ENCODE peak calls at places on chromosomes 12 and 14, in nine cellular contexts. One of them, this sample, is unnamed.
A peak's percentile ranks its signal among the peaks of the same experiment; 100 is the strongest.

GRCh38 chr12:27870939-27871338 is 90.9 kb upstream of the MANSC4 start:
- DNase-seq in A673: no peak
- DNase-seq in CD8-positive, alpha-beta T cell: no peak
- DNase-seq in ovary: no peak
- DNase-seq in endothelial cell of umbilical vein: no peak
- DNase-seq in testis: no peak
- DNase-seq in lower lobe of right lung: no peak
- DNase-seq in GM23248: peak; percentile 61
- DNase-seq in Panc1: no peak
- DNase-seq in this sample: no peak

GRCh38 chr14:96038558-96038919 is 623 bp upstream of the C14orf132 start:
- DNase-seq in A673: peak; percentile 6
- DNase-seq in endothelial cell of umbilical vein: peak; percentile 3
- DNase-seq in testis: no peak
- DNase-seq in CD8-positive, alpha-beta T cell: no peak
- DNase-seq in lower lobe of right lung: no peak
- DNase-seq in GM23248: no peak
- DNase-seq in ovary: no peak
- DNase-seq in Panc1: no peak
- DNase-seq in this sample: no peak

GRCh38 chr12:12819752-12820311 is 6.7 kb downstream of the DDX47 start:
- DNase-seq in ovary: no peak
- DNase-seq in testis: no peak
- DNase-seq in Panc1: no peak
- DNase-seq in GM23248: peak; percentile 95
- DNase-seq in CD8-positive, alpha-beta T cell: no peak
- DNase-seq in A673: no peak
- DNase-seq in lower lobe of right lung: no peak
- DNase-seq in endothelial cell of umbilical vein: peak; percentile 85
- DNase-seq in this sample: no peak

GRCh38 chr12:53219116-53219955 is 12.3 kb upstream of the ITGB7 start:
- DNase-seq in endothelial cell of umbilical vein: peak; percentile 58
- DNase-seq in ovary: no peak
- DNase-seq in CD8-positive, alpha-beta T cell: peak; percentile 73
- DNase-seq in Panc1: no peak
- DNase-seq in testis: no peak
- DNase-seq in GM23248: peak; percentile 84
- DNase-seq in A673: peak; percentile 41
- DNase-seq in lower lobe of right lung: peak; percentile 60
- DNase-seq in this sample: no peak

GRCh38 chr12:113086249-113087164 is 30.0 kb downstream of the DTX1 start:
- DNase-seq in lower lobe of right lung: no peak
- DNase-seq in Panc1: no peak
- DNase-seq in GM23248: no peak
- DNase-seq in CD8-positive, alpha-beta T cell: peak; percentile 60
- DNase-seq in A673: no peak
- DNase-seq in testis: peak; percentile 43
- DNase-seq in ovary: no peak
- DNase-seq in endothelial cell of umbilical vein: no peak
- DNase-seq in this sample: no peak

GRCh38 chr14:25003537-25003936 is 46.4 kb downstream of the STXBP6 start:
- DNase-seq in ovary: no peak
- DNase-seq in Panc1: no peak
- DNase-seq in A673: peak; percentile 70
- DNase-seq in CD8-positive, alpha-beta T cell: no peak
- DNase-seq in testis: no peak
- DNase-seq in lower lobe of right lung: no peak
- DNase-seq in GM23248: peak; percentile 80
- DNase-seq in endothelial cell of umbilical vein: no peak
- DNase-seq in this sample: no peak

GRCh38 chr12:88753074-88753473 is 172.8 kb upstream of the KITLG start:
- DNase-seq in endothelial cell of umbilical vein: peak; percentile 76
- DNase-seq in testis: no peak
- DNase-seq in ovary: no peak
- DNase-seq in Panc1: no peak
- DNase-seq in lower lobe of right lung: no peak
- DNase-seq in GM23248: peak; percentile 78
- DNase-seq in A673: no peak
- DNase-seq in CD8-positive, alpha-beta T cell: no peak
- DNase-seq in this sample: no peak

GRCh38 chr14:73887116-73887490 is 444 bp downstream of the ZNF410 start:
- DNase-seq in GM23248: peak; percentile 64
- DNase-seq in testis: peak; percentile 56
- DNase-seq in endothelial cell of umbilical vein: peak; percentile 60
- DNase-seq in A673: no peak
- DNase-seq in lower lobe of right lung: no peak
- DNase-seq in ovary: no peak
- DNase-seq in Panc1: no peak
- DNase-seq in CD8-positive, alpha-beta T cell: no peak
- DNase-seq in this sample: no peak

GRCh38 chr14:105153331-105153731 is 15.2 kb downstream of the JAG2 start:
- DNase-seq in ovary: no peak
- DNase-seq in testis: no peak
- DNase-seq in endothelial cell of umbilical vein: no peak
- DNase-seq in A673: no peak
- DNase-seq in GM23248: peak; percentile 21
- DNase-seq in Panc1: no peak
- DNase-seq in CD8-positive, alpha-beta T cell: no peak
- DNase-seq in lower lobe of right lung: no peak
- DNase-seq in this sample: peak; percentile 81

GRCh38 chr12:53344487-53344823 is 8.3 kb upstream of the SP7 start:
- DNase-seq in testis: no peak
- DNase-seq in ovary: no peak
- DNase-seq in Panc1: no peak
- DNase-seq in CD8-positive, alpha-beta T cell: no peak
- DNase-seq in lower lobe of right lung: no peak
- DNase-seq in GM23248: no peak
- DNase-seq in endothelial cell of umbilical vein: no peak
- DNase-seq in A673: no peak
- DNase-seq in this sample: no peak

GRCh38 chr14:75702606-75703261 is 41.7 kb downstream of the TTLL5 start:
- DNase-seq in A673: no peak
- DNase-seq in Panc1: no peak
- DNase-seq in testis: no peak
- DNase-seq in CD8-positive, alpha-beta T cell: no peak
- DNase-seq in endothelial cell of umbilical vein: no peak
- DNase-seq in lower lobe of right lung: no peak
- DNase-seq in GM23248: peak; percentile 33
- DNase-seq in ovary: no peak
- DNase-seq in this sample: no peak

GRCh38 chr14:99023371-99023770 is 248.6 kb downstream of the BCL11B start:
- DNase-seq in lower lobe of right lung: no peak
- DNase-seq in ovary: no peak
- DNase-seq in A673: no peak
- DNase-seq in testis: no peak
- DNase-seq in GM23248: no peak
- DNase-seq in Panc1: no peak
- DNase-seq in endothelial cell of umbilical vein: no peak
- DNase-seq in CD8-positive, alpha-beta T cell: no peak
- DNase-seq in this sample: no peak
- H3K9me3 ChIP-seq in lower lobe of right lung: no peaks in the 10 kb centered on the region
- H3K9me3 ChIP-seq in ovary: no peaks in the 10 kb centered on the region
- H3K9me3 ChIP-seq in A673: no peaks in the 10 kb centered on the region
- H3K9me3 ChIP-seq in testis: no peaks in the 10 kb centered on the region
- H3K9me3 ChIP-seq in GM23248: no peaks in the 10 kb centered on the region
- H3K9me3 ChIP-seq in Panc1: no peaks in the 10 kb centered on the region
- H3K9me3 ChIP-seq in endothelial cell of umbilical vein: peaks cover 7% of the 10 kb centered on the region
- H3K9me3 ChIP-seq in CD8-positive, alpha-beta T cell: no peaks in the 10 kb centered on the region
- H3K9me3 ChIP-seq in this sample: no peaks in the 10 kb centered on the region

GRCh38 chr12:116717466-116718457 is 20.1 kb downstream of the SPRING1 start:
- DNase-seq in Panc1: no peak
- DNase-seq in lower lobe of right lung: peak; percentile 55
- DNase-seq in ovary: peak; percentile 51
- DNase-seq in endothelial cell of umbilical vein: no peak
- DNase-seq in GM23248: peak; percentile 74
- DNase-seq in A673: no peak
- DNase-seq in testis: peak; percentile 50
- DNase-seq in CD8-positive, alpha-beta T cell: no peak
- DNase-seq in this sample: no peak

GRCh38 chr12:116719661-116720060 is 18.2 kb downstream of the SPRING1 start:
- DNase-seq in testis: no peak
- DNase-seq in lower lobe of right lung: no peak
- DNase-seq in endothelial cell of umbilical vein: no peak
- DNase-seq in A673: no peak
- DNase-seq in ovary: no peak
- DNase-seq in CD8-positive, alpha-beta T cell: no peak
- DNase-seq in GM23248: no peak
- DNase-seq in Panc1: no peak
- DNase-seq in this sample: no peak

GRCh38 chr12:116720129-116720528 is 17.7 kb downstream of the SPRING1 start:
- DNase-seq in GM23248: no peak
- DNase-seq in Panc1: no peak
- DNase-seq in testis: no peak
- DNase-seq in endothelial cell of umbilical vein: no peak
- DNase-seq in A673: no peak
- DNase-seq in CD8-positive, alpha-beta T cell: no peak
- DNase-seq in ovary: no peak
- DNase-seq in lower lobe of right lung: no peak
- DNase-seq in this sample: no peak

GRCh38 chr12:116722245-116722644 is 15.6 kb downstream of the SPRING1 start:
- DNase-seq in endothelial cell of umbilical vein: no peak
- DNase-seq in A673: no peak
- DNase-seq in lower lobe of right lung: no peak
- DNase-seq in GM23248: no peak
- DNase-seq in ovary: no peak
- DNase-seq in testis: no peak
- DNase-seq in CD8-positive, alpha-beta T cell: no peak
- DNase-seq in Panc1: no peak
- DNase-seq in this sample: no peak

GRCh38 chr12:116718578-116719454 is 19.1 kb downstream of the SPRING1 start:
- DNase-seq in lower lobe of right lung: no peak
- DNase-seq in endothelial cell of umbilical vein: peak; percentile 75
- DNase-seq in testis: no peak
- DNase-seq in ovary: no peak
- DNase-seq in GM23248: peak; percentile 59
- DNase-seq in CD8-positive, alpha-beta T cell: no peak
- DNase-seq in A673: peak; percentile 69
- DNase-seq in Panc1: no peak
- DNase-seq in this sample: no peak
- H3K27ac ChIP-seq in lower lobe of right lung: peak overlapping the region; percentile 28
- H3K27ac ChIP-seq in endothelial cell of umbilical vein: peak overlapping the region; percentile 66
- H3K27ac ChIP-seq in testis: no peak overlapping the region
- H3K27ac ChIP-seq in ovary: no peak overlapping the region
- H3K27ac ChIP-seq in GM23248: peak overlapping the region; percentile 41
- H3K27ac ChIP-seq in CD8-positive, alpha-beta T cell: no peak overlapping the region
- H3K27ac ChIP-seq in A673: peak overlapping the region; percentile 13
- H3K27ac ChIP-seq in Panc1: no peak overlapping the region
- H3K27ac ChIP-seq in this sample: peak overlapping the region; percentile 35

DNA sequence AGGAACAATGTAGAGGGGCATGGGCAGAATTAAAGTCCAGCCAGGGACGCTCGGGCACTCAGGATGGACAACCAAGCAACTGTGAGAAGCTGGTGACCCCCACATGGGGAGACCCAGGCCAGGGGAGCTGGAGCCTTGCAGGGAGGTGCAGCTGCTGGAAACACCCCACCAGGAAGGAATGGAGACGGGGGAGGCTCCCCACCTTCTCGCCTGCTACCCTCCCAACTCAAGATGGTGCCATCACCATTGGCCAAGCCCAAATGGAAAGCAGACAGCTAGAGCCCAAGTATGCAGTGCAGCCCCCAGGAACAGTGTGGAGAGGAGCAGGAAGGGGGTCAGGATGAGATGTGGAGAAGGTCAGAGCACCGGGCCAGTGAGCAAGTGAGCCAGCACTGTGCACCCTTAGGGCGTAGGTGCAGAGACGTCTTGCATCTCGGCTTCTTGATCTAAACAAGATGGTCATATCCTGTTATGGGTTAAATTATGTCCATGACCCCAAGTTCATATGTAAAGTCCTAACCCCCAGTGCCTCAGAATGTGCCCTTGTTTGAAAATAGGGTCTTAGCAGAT is 159.5 kb downstream of the RIMBP2 start:
- DNase-seq in testis: no peak
- DNase-seq in lower lobe of right lung: no peak
- DNase-seq in endothelial cell of umbilical vein: no peak
- DNase-seq in ovary: no peak
- DNase-seq in GM23248: no peak
- DNase-seq in Panc1: no peak
- DNase-seq in CD8-positive, alpha-beta T cell: no peak
- DNase-seq in A673: no peak
- DNase-seq in this sample: no peak
- H3K9me3 ChIP-seq in testis: no peaks in the 10 kb centered on the region
- H3K9me3 ChIP-seq in lower lobe of right lung: peaks cover 3% of the 10 kb centered on the region
- H3K9me3 ChIP-seq in endothelial cell of umbilical vein: peaks cover 2% of the 10 kb centered on the region
- H3K9me3 ChIP-seq in ovary: no peaks in the 10 kb centered on the region
- H3K9me3 ChIP-seq in GM23248: no peaks in the 10 kb centered on the region
- H3K9me3 ChIP-seq in Panc1: no peaks in the 10 kb centered on the region
- H3K9me3 ChIP-seq in CD8-positive, alpha-beta T cell: no peaks in the 10 kb centered on the region
- H3K9me3 ChIP-seq in A673: no peaks in the 10 kb centered on the region
- H3K9me3 ChIP-seq in this sample: no peaks in the 10 kb centered on the region

GRCh38 chr14:33802737-33803136 is 148.1 kb downstream of the EGLN3 start:
- DNase-seq in Panc1: no peak
- DNase-seq in endothelial cell of umbilical vein: no peak
- DNase-seq in GM23248: no peak
- DNase-seq in ovary: no peak
- DNase-seq in A673: no peak
- DNase-seq in CD8-positive, alpha-beta T cell: no peak
- DNase-seq in testis: no peak
- DNase-seq in lower lobe of right lung: no peak
- DNase-seq in this sample: no peak

GRCh38 chr14:33796356-33796755 is 154.5 kb downstream of the EGLN3 start:
- DNase-seq in endothelial cell of umbilical vein: no peak
- DNase-seq in lower lobe of right lung: no peak
- DNase-seq in ovary: no peak
- DNase-seq in GM23248: peak; percentile 69
- DNase-seq in A673: no peak
- DNase-seq in CD8-positive, alpha-beta T cell: no peak
- DNase-seq in testis: no peak
- DNase-seq in Panc1: no peak
- DNase-seq in this sample: no peak

GRCh38 chr14:33799705-33800269 is 151.1 kb downstream of the EGLN3 start:
- DNase-seq in GM23248: peak; percentile 55
- DNase-seq in A673: no peak
- DNase-seq in ovary: no peak
- DNase-seq in endothelial cell of umbilical vein: peak; percentile 16
- DNase-seq in lower lobe of right lung: peak; percentile 45
- DNase-seq in Panc1: no peak
- DNase-seq in CD8-positive, alpha-beta T cell: no peak
- DNase-seq in testis: no peak
- DNase-seq in this sample: peak; percentile 77

GRCh38 chr14:33805593-33805992 is 145.3 kb downstream of the EGLN3 start:
- DNase-seq in GM23248: no peak
- DNase-seq in ovary: no peak
- DNase-seq in Panc1: no peak
- DNase-seq in endothelial cell of umbilical vein: no peak
- DNase-seq in testis: no peak
- DNase-seq in lower lobe of right lung: no peak
- DNase-seq in CD8-positive, alpha-beta T cell: no peak
- DNase-seq in A673: no peak
- DNase-seq in this sample: no peak

DNA sequence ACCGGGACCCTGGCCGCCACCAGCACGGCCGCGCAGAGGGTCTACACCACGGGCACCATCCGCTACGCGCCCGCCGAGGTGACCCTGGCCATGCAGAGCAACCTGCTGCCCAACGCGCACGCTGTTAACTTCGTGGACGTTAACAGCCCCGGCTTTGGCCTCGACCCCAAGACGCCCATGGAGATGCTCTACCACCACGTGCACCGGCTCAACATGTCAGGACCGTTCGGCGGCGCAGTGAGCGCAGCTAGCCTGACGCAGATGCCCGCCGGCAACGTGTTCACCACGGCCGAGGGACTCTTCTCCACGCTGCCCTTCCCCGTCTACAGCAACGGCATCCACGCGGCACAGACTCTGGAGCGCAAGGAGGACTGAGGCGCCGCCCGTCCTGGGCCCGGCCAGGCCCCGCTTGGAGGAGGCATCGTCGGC is 150.1 kb downstream of the EGLN3 start:
- DNase-seq in CD8-positive, alpha-beta T cell: no peak
- DNase-seq in ovary: no peak
- DNase-seq in GM23248: no peak
- DNase-seq in A673: no peak
- DNase-seq in endothelial cell of umbilical vein: no peak
- DNase-seq in testis: no peak
- DNase-seq in lower lobe of right lung: peak; percentile 44
- DNase-seq in Panc1: no peak
- DNase-seq in this sample: no peak
- H3K27ac ChIP-seq in CD8-positive, alpha-beta T cell: no peak overlapping the region
- H3K27ac ChIP-seq in ovary: no peak overlapping the region
- H3K27ac ChIP-seq in GM23248: no peak overlapping the region
- H3K27ac ChIP-seq in A673: no peak overlapping the region
- H3K27ac ChIP-seq in endothelial cell of umbilical vein: no peak overlapping the region
- H3K27ac ChIP-seq in testis: no peak overlapping the region
- H3K27ac ChIP-seq in lower lobe of right lung: no peak overlapping the region
- H3K27ac ChIP-seq in Panc1: no peak overlapping the region
- H3K27ac ChIP-seq in this sample: no peak overlapping the region